ENCODE peak calls at places on chromosomes 6 and 20, in seven cellular contexts. B is spleen, R is cardiac muscle cell, H is Caco-2, S is ovary, O is colonic mucosa, Q is bronchial epithelial cell. I is an unnamed sample. For H3K27me3, the result is how much of the 10 kb centered on the place peaks cover.

GRCh38 chr20:24134284-24134683 is 145.7 kb upstream of the GGTLC1 start:
- DNase-seq in B (no peak), R (no peak), H (peak), S (no peak), O (no peak), Q (peak), I (no peak)

GRCh38 chr6:64357430-64357829 is 721.8 kb downstream of the PHF3 start:
- DNase-seq in B (no peak), R (no peak), H (no peak), S (no peak), O (no peak), Q (no peak), I (no peak)

GRCh38 chr20:1383621-1384404 is 9.0 kb downstream of the FKBP1A start:
- DNase-seq in B (no peak), R (no peak), H (no peak), S (no peak), O (no peak), Q (no peak), I (no peak)

GRCh38 chr6:144931172-144932035 is 646.3 kb downstream of the UTRN start:
- DNase-seq in B (no peak), R (peak), H (peak), S (no peak), O (peak), Q (peak), I (no peak)

GRCh38 chr6:162857321-162857720 is 129.5 kb downstream of the PACRG start:
- DNase-seq in B (no peak), R (no peak), H (no peak), S (no peak), O (no peak), Q (no peak), I (no peak)

GRCh38 chr6:46940433-46941226 is 18.9 kb upstream of the ADGRF5 start:
- DNase-seq in B (no peak), R (no peak), H (no peak), S (no peak), O (no peak), Q (no peak), I (no peak)

GRCh38 chr20:50680106-50680960 is 11.0 kb downstream of the RIPOR3 start:
- DNase-seq in B (no peak), R (no peak), H (peak), S (peak), O (no peak), Q (no peak), I (no peak)

GRCh38 chr6:37311666-37312473 is 41.9 kb upstream of the RNF8 start:
- DNase-seq in B (no peak), R (no peak), H (no peak), S (no peak), O (no peak), Q (no peak), I (no peak)

GRCh38 chr20:63441777-63442493 is 30.5 kb downstream of the KCNQ2 start:
- DNase-seq in B (no peak), R (peak), H (peak), S (no peak), O (peak), Q (peak), I (no peak)

GRCh38 chr20:24783631-24784492 is 165.2 kb upstream of the CST7 start:
- DNase-seq in B (peak), R (no peak), H (peak), S (no peak), O (no peak), Q (no peak), I (peak)

GRCh38 chr6:53326372-53327016 is 22.3 kb downstream of the ELOVL5 start:
- DNase-seq in B (no peak), R (no peak), H (no peak), S (peak), O (no peak), Q (peak), I (no peak)

GRCh38 chr6:28537065-28537464 is 11.4 kb downstream of the GPX5 start:
- DNase-seq in B (no peak), R (peak), H (no peak), S (no peak), O (no peak), Q (no peak), I (no peak)

GRCh38 chr20:17504898-17505663 is 26.1 kb downstream of the BFSP1 start:
- DNase-seq in B (peak), R (peak), H (peak), S (peak), O (peak), Q (peak), I (peak)

GRCh38 chr6:1481326-1481725 is 92.0 kb downstream of the FOXF2 start:
- DNase-seq in B (no peak), R (no peak), H (no peak), S (no peak), O (no peak), Q (peak), I (no peak)

GRCh38 chr20:48282591-48283228 is 497.4 kb upstream of the SULF2 start:
- DNase-seq in B (no peak), R (no peak), H (no peak), S (no peak), O (no peak), Q (no peak), I (no peak)

GRCh38 chr6:123380257-123380656 is 256.5 kb downstream of the TRDN start:
- DNase-seq in B (no peak), R (peak), H (peak), S (no peak), O (no peak), Q (peak), I (no peak)

GRCh38 chr6:49553353-49553752 is 2.9 kb downstream of the C6orf141 start:
- DNase-seq in B (no peak), R (no peak), H (no peak), S (no peak), O (no peak), Q (peak), I (no peak)

GRCh38 chr6:22024973-22025467 is 271.8 kb downstream of the PRL start:
- DNase-seq in B (no peak), R (no peak), H (no peak), S (no peak), O (no peak), Q (no peak), I (no peak)

GRCh38 chr6:139370047-139370706 is 4.3 kb downstream of the CITED2 start:
- DNase-seq in B (no peak), R (peak), H (no peak), S (no peak), O (no peak), Q (no peak), I (no peak)

GRCh38 chr6:104606361-104606760 is 253.4 kb downstream of the HACE1 start:
- DNase-seq in B (no peak), R (no peak), H (no peak), S (no peak), O (no peak), Q (no peak), I (no peak)

GRCh38 chr6:73516712-73517489 is 3.9 kb downstream of the EEF1A1 start:
- DNase-seq in B (no peak), R (no peak), H (no peak), S (no peak), O (no peak), Q (peak), I (no peak)

GRCh38 chr6:52596371-52597028 is 19.6 kb upstream of the TRAM2 start:
- DNase-seq in B (no peak), R (no peak), H (no peak), S (no peak), O (no peak), Q (peak), I (no peak)

GRCh38 chr6:34237722-34238506 is 1.2 kb downstream of the HMGA1 start:
- DNase-seq in B (peak), R (peak), H (peak), S (peak), O (peak), Q (no peak), I (peak)

GRCh38 chr6:144008501-144009245 is 614 bp upstream of the PLAGL1 start:
- DNase-seq in B (no peak), R (peak), H (no peak), S (no peak), O (peak), Q (no peak), I (peak)

GRCh38 chr6:90000864-90001731 is 106.8 kb downstream of the GJA10 start:
- DNase-seq in B (no peak), R (no peak), H (no peak), S (no peak), O (no peak), Q (peak), I (no peak)

GRCh38 chr6:170147832-170148708 is 142.8 kb downstream of the DLL1 start:
- DNase-seq in B (peak), R (no peak), H (no peak), S (peak), O (no peak), Q (no peak), I (no peak)

GRCh38 chr6:139852484-139853140 is 478.2 kb upstream of the CITED2 start:
- DNase-seq in B (no peak), R (no peak), H (no peak), S (no peak), O (no peak), Q (peak), I (no peak)

GRCh38 chr6:139027620-139028182 is 844 bp upstream of the ABRACL start:
- DNase-seq in B (no peak), R (no peak), H (peak), S (no peak), O (peak), Q (peak), I (no peak)

GRCh38 chr6:143843689-143844405 is 709 bp downstream of the LTV1 start:
- DNase-seq in B (no peak), R (no peak), H (no peak), S (no peak), O (no peak), Q (peak), I (no peak)

GRCh38 chr6:111423960-111424846 is 58.8 kb downstream of the REV3L start:
- DNase-seq in B (no peak), R (peak), H (no peak), S (no peak), O (peak), Q (peak), I (no peak)

GRCh38 chr20:34562643-34563042 is 4.1 kb downstream of the MAP1LC3A start:
- DNase-seq in B (no peak), R (no peak), H (peak), S (no peak), O (no peak), Q (no peak), I (no peak)

GRCh38 chr6:38179794-38180430 is 360.4 kb downstream of the ZFAND3 start:
- DNase-seq in B (peak), R (no peak), H (no peak), S (no peak), O (no peak), Q (no peak), I (peak)

GRCh38 chr20:19251506-19251905 is 39.1 kb downstream of the SLC24A3 start:
- DNase-seq in B (no peak), R (no peak), H (no peak), S (no peak), O (peak), Q (no peak), I (no peak)

GRCh38 chr6:34378470-34378869 is 14.0 kb downstream of the NUDT3 start:
- DNase-seq in B (no peak), R (no peak), H (no peak), S (no peak), O (no peak), Q (no peak), I (no peak)

GRCh38 chr6:26598267-26598666 is 1.5 kb downstream of the ABT1 start:
- DNase-seq in B (peak), R (no peak), H (no peak), S (peak), O (no peak), Q (no peak), I (no peak)

DNA sequence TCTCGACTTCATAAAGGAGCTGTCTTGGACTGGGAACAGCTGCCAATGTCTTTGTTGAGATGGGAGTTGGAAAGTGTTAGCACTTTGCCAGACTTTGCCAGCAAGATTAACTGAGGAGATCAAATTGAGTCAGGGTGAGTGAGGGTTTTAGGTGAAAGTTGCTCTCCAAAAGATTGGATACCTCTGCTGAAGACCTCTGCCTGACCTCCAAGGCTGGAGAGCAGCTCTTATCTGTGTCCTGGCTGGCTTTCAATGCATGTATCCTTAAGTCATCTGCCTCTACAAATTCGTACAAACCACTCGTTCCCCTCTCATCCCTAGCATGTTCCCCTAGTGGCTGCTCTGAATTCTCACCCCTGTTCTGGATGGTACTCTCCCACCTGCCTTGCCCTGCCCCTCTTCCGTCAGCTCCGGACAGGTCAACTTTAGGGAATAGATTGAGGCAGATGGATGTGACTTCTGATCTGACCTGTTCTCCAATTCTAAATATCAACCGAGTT is at the start of gene EFCAB8:
- DNase-seq in B (no peak), R (peak), H (peak), S (no peak), O (no peak), Q (no peak), I (no peak)
- H3K27me3 ChIP-seq in B (under half), R (under half), H (under half), S (under half), O (under half), Q (under half), I (under half)

DNA sequence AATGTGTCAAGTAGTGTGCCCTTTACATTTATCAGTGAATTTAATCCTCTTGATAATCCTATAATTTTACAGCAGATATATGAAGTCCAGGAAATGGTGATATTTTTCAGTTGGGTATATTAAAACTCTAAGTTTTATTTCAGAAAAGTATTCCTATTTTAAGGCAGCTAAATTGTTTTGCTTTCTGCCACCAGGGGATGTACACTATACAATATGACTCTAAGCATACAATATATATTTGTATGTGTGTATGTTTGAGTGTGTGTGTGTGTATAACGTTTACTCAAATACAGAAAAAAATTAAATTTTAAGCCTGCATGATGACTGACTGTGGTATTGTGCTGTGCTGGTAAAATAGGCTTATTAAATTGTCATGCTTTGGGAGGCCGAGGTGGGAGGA is 102.0 kb upstream of the RUNX2 start:
- DNase-seq in B (no peak), R (no peak), H (no peak), S (no peak), O (no peak), Q (no peak), I (no peak)
- TF ChIP-seq CTCF in B (no peak), R (peak), H (no peak), S (no peak), O (no peak), Q (no peak), I (no peak)

DNA sequence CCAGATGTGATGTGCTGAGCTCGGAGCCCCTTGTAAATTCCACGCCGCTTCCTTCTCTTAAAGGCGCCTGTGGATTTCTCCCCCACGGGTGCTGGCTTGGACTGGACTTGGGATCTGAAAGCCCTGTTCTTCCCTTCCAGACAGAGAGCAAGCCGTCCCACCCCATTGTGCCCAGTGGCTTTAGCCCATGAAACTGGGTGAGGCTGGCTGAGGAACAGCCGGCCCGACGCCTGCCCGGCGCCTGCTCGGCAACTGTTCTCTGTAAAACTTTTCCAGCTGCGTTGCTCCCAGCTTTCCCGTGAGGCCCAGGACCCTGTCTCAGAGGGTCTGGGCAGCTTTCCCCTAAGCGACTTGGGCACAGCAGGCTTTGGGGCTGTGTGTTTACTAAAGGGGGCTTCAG is 359.8 kb downstream of the TAF4 start:
- DNase-seq in B (no peak), R (no peak), H (no peak), S (no peak), O (no peak), Q (no peak), I (no peak)
- H3K27me3 ChIP-seq in B (under half), R (under half), H (under half), S (under half), O (under half), Q (under half), I (under half)

DNA sequence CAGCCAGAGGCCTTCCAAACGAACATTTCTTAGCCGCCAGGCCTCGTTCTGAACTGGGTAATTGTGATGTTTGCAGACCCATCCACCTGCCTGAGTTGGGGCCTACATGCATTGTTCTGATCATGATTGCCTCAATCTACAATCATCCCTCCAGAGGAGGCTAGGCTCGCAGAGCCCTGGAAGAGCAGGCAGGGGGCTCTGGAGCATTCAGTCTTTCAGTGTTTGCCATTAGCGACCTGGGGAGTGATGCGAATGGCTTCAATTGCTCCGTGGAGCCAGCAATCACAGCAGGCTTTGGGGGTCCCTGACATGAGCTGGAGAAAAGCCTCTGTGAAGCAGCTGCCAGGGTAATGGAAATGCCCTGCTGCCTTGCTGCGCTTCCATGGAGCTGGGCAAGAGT is 22.0 kb downstream of the SNAP25 start:
- DNase-seq in B (no peak), R (no peak), H (no peak), S (no peak), O (no peak), Q (no peak), I (no peak)
- TF ChIP-seq CTCF in B (no peak), R (no peak), H (no peak), S (no peak), O (no peak), Q (no peak), I (no peak)

GRCh38 chr20:37911262-37911661 is 8.3 kb downstream of the VSTM2L start:
- DNase-seq in B (no peak), R (no peak), H (no peak), S (no peak), O (no peak), Q (no peak), I (no peak)
- H3K27me3 ChIP-seq in B (under half), R (under half), H (under half), S (under half), O (under half), Q (under half), I (under half)

GRCh38 chr6:153790881-153791473 is 248.1 kb upstream of the OPRM1 start:
- DNase-seq in B (no peak), R (peak), H (peak), S (no peak), O (no peak), Q (no peak), I (no peak)
- TF ChIP-seq CTCF in B (no peak), R (no peak), H (peak), S (no peak), O (no peak), Q (no peak), I (no peak)